ENCODE peak calls at places on chromosome 9, in eight cellular contexts. W is lung, C is prostate gland, H is psoas muscle, J is mesenchymal stem cell, B is IMR-90, E is neural progenitor cell, R is SJCRH30. S is an unnamed sample. For H3K36me3 and H3K27me3, the result is how much of the 10 kb centered on the place peaks cover.

GRCh38 chr9:132166599-132166998 is 4.7 kb downstream of the NTNG2 start:
- DNase-seq in C (no peak), B (no peak), E (peak), J (peak), H (no peak), R (no peak), W (no peak), S (no peak)

GRCh38 chr9:100379862-100380261 is 27.1 kb upstream of the TEX10 start:
- DNase-seq in B (peak), W (no peak), H (no peak), C (no peak), E (no peak), R (no peak), J (peak), S (no peak)

GRCh38 chr9:7676757-7677156 is 122.8 kb downstream of the DMAC1 start:
- DNase-seq in C (peak), J (no peak), W (no peak), R (no peak), B (no peak), H (no peak), E (no peak), S (no peak)

GRCh38 chr9:137680445-137681358 is 61.9 kb downstream of the EHMT1 start:
- DNase-seq in C (no peak), E (no peak), W (no peak), R (no peak), H (no peak), J (no peak), B (no peak), S (peak)

GRCh38 chr9:87868175-87868574 is 14.5 kb upstream of the SPATA31E1 start:
- DNase-seq in E (no peak), R (no peak), B (no peak), W (no peak), H (no peak), J (no peak), C (no peak), S (no peak)

GRCh38 chr9:134760750-134761420 is 119.3 kb downstream of the COL5A1 start:
- DNase-seq in E (no peak), B (no peak), H (no peak), R (no peak), W (no peak), J (no peak), C (no peak), S (no peak)

GRCh38 chr9:81879501-81879916 is 48.7 kb upstream of the SPATA31D4 start:
- DNase-seq in W (no peak), B (peak), J (peak), C (peak), R (no peak), H (no peak), E (no peak), S (no peak)

GRCh38 chr9:136510561-136510960 is 27.7 kb upstream of the SEC16A start:
- DNase-seq in W (no peak), R (no peak), J (no peak), H (no peak), E (no peak), B (no peak), C (no peak), S (no peak)

GRCh38 chr9:17269799-17270198 is 135.0 kb downstream of the CNTLN start:
- DNase-seq in E (no peak), C (no peak), J (no peak), R (no peak), W (no peak), B (no peak), H (no peak), S (no peak)

GRCh38 chr9:35562895-35563746 is 41.9 kb upstream of the TESK1 start:
- DNase-seq in H (peak), J (no peak), B (no peak), R (no peak), W (no peak), C (peak), E (no peak), S (no peak)

GRCh38 chr9:35559792-35560530 is 45.1 kb upstream of the TESK1 start:
- DNase-seq in H (no peak), E (no peak), J (no peak), R (no peak), C (no peak), W (no peak), B (no peak), S (no peak)

GRCh38 chr9:35563791-35564197 is 41.3 kb upstream of the TESK1 start:
- DNase-seq in R (no peak), H (peak), J (no peak), E (peak), W (peak), C (no peak), B (no peak), S (peak)

GRCh38 chr9:35560625-35561337 is 44.3 kb upstream of the TESK1 start:
- DNase-seq in W (no peak), C (no peak), J (no peak), E (no peak), B (no peak), R (no peak), H (peak), S (no peak)

GRCh38 chr9:35561468-35562261 is 43.4 kb upstream of the TESK1 start:
- DNase-seq in H (peak), W (no peak), J (no peak), B (no peak), E (no peak), C (no peak), R (no peak), S (no peak)
- H3K36me3 ChIP-seq in H (under half), W (under half), J (half or more), B (half or more), E (under half), C (under half), R (under half), S (under half)

GRCh38 chr9:128505414-128505765 is 871 bp downstream of the GLE1 start:
- DNase-seq in W (no peak), C (no peak), B (peak), H (no peak), J (no peak), E (no peak), R (no peak), S (no peak)

GRCh38 chr9:128504485-128505413 is at the start of gene GLE1:
- DNase-seq in B (peak), W (peak), E (peak), H (peak), J (peak), R (peak), C (peak), S (peak)

GRCh38 chr9:128498911-128499310 is 5.6 kb upstream of the GLE1 start:
- DNase-seq in C (no peak), H (no peak), R (no peak), E (no peak), B (no peak), J (no peak), W (no peak), S (no peak)

GRCh38 chr9:128499920-128500319 is 4.6 kb upstream of the GLE1 start:
- DNase-seq in C (no peak), H (no peak), B (no peak), W (no peak), R (no peak), E (no peak), J (no peak), S (peak)

GRCh38 chr9:128503870-128504269 is 649 bp upstream of the GLE1 start:
- DNase-seq in C (no peak), E (peak), B (no peak), R (peak), W (peak), J (peak), H (no peak), S (peak)
- H3K4me3 ChIP-seq in C (peak), E (peak), B (peak), R (peak), W (no peak), J (peak), H (peak), S (peak)

GRCh38 chr9:21750021-21750735 is 52.3 kb upstream of the MTAP start:
- DNase-seq in W (no peak), H (no peak), J (no peak), C (no peak), E (no peak), R (no peak), B (no peak), S (no peak)

GRCh38 chr9:21752003-21752402 is 50.4 kb upstream of the MTAP start:
- DNase-seq in B (no peak), R (no peak), W (no peak), C (no peak), E (peak), J (no peak), H (no peak), S (no peak)

GRCh38 chr9:21758540-21758939 is 43.9 kb upstream of the MTAP start:
- DNase-seq in B (no peak), E (no peak), W (no peak), C (no peak), J (no peak), R (no peak), H (no peak), S (no peak)

GRCh38 chr9:21754741-21755140 is 47.7 kb upstream of the MTAP start:
- DNase-seq in E (no peak), H (no peak), W (no peak), B (no peak), R (no peak), J (no peak), C (no peak), S (no peak)
- H3K27me3 ChIP-seq in E (half or more), H (under half), W (under half), B (under half), R (under half), J (under half), C (under half), S (under half)

GRCh38 chr9:69637801-69638200 is 34.4 kb downstream of the APBA1 start:
- DNase-seq in H (no peak), B (peak), E (no peak), W (no peak), J (peak), C (no peak), R (no peak), S (no peak)

GRCh38 chr9:69632768-69633167 is 39.4 kb downstream of the APBA1 start:
- DNase-seq in J (no peak), H (no peak), R (no peak), E (no peak), C (no peak), B (no peak), W (no peak), S (no peak)

GRCh38 chr9:69633716-69634115 is 38.5 kb downstream of the APBA1 start:
- DNase-seq in E (no peak), R (no peak), H (no peak), W (no peak), J (no peak), B (no peak), C (no peak), S (no peak)

GRCh38 chr9:69643098-69643497 is 29.1 kb downstream of the APBA1 start:
- DNase-seq in R (no peak), J (no peak), B (no peak), W (no peak), H (no peak), C (no peak), E (no peak), S (no peak)

GRCh38 chr9:69637193-69637592 is 35.0 kb downstream of the APBA1 start:
- DNase-seq in H (no peak), E (no peak), R (no peak), C (no peak), J (peak), W (no peak), B (no peak), S (no peak)
- H3K36me3 ChIP-seq in H (under half), E (under half), R (under half), C (under half), J (under half), W (under half), B (under half), S (under half)